ENCODE peak calls at places on chromosomes 5 and 9, in six cellular contexts. V is activated T-cell treated with anti-CD3 and anti-CD28 coated beads, Interleukin-2, amount 50 U/mL, for 1 hour; N is NCI-H146; P is activated CD4-positive, alpha-beta T cell treated with anti-CD3 and anti-CD28 coated beads, Interleukin-2, amount 50 U/mL, for 48 hours; S is NCI-H774; U is GF-D8. G is an unnamed sample.

GRCh38 chr5:135222171-135222681 is 176.8 kb downstream of the MACROH2A1 start:
- DNase-seq in V (no peak), N (no peak), P (no peak), S (peak; percentile 71), U (no peak), G (no peak)

GRCh38 chr5:19853616-19854240 is 134.3 kb downstream of the CDH18 start:
- DNase-seq in V (no peak), N (no peak), P (no peak), S (no peak), U (no peak), G (no peak)

GRCh38 chr5:14110196-14110595 is 32.9 kb upstream of the TRIO start:
- DNase-seq in V (no peak), N (no peak), P (no peak), S (no peak), U (no peak), G (no peak)

GRCh38 chr9:92187390-92187789 is 72.2 kb upstream of the SPTLC1 start:
- DNase-seq in V (no peak), N (no peak), P (no peak), S (no peak), U (no peak), G (no peak)

GRCh38 chr5:17277907-17278306 is 60.5 kb downstream of the BASP1 start:
- DNase-seq in V (no peak), N (no peak), P (no peak), S (no peak), U (no peak), G (no peak)

GRCh38 chr5:121763674-121764073 is 88.0 kb upstream of the FTMT start:
- DNase-seq in V (no peak), N (no peak), P (no peak), S (no peak), U (no peak), G (no peak)

GRCh38 chr9:137458194-137459146 is 664 bp downstream of the NSMF start:
- DNase-seq in V (no peak), N (peak; percentile 27), P (no peak), S (no peak), U (no peak), G (peak; percentile 43)

GRCh38 chr5:10601246-10602030 is 37.6 kb downstream of the ANKRD33B start:
- DNase-seq in V (no peak), N (peak; percentile 79), P (no peak), S (peak; percentile 88), U (no peak), G (peak; percentile 99)

GRCh38 chr5:38871790-38872551 is 26.2 kb downstream of the OSMR start:
- DNase-seq in V (no peak), N (no peak), P (no peak), S (no peak), U (no peak), G (no peak)

G was measured in SHP77.